ENCODE peak calls at places on chromosome 15, in five cellular contexts. B, L, W, A and D are unnamed samples.

GRCh38 chr15:59689626-59690236 is 611 bp upstream of the BNIP2 start:
- DNase-seq in L (peak; percentile 79), A (peak; percentile 84), B (peak; percentile 78), W (peak; percentile 39), D (peak; percentile 84)

GRCh38 chr15:59522988-59523461 is 85.0 kb downstream of the FAM81A start:
- DNase-seq in B (no peak), A (no peak), W (peak; percentile 22), L (no peak), D (peak; percentile 80)

GRCh38 chr15:39598186-39598850 is 17.4 kb downstream of the THBS1 start:
- DNase-seq in B (no peak), W (no peak), A (no peak), L (peak; percentile 67), D (no peak)

GRCh38 chr15:41205315-41205714 is 25.2 kb downstream of the EXD1 start:
- DNase-seq in L (peak; percentile 38), W (no peak), B (no peak), A (no peak), D (no peak)

GRCh38 chr15:61141497-61142125 is 87.5 kb downstream of the RORA start:
- DNase-seq in L (no peak), B (peak; percentile 35), W (no peak), A (no peak), D (no peak)

GRCh38 chr15:39153718-39154117 is 427.2 kb upstream of the THBS1 start:
- DNase-seq in A (no peak), W (no peak), L (no peak), B (no peak), D (no peak)

GRCh38 chr15:85027033-85027380 is 45.4 kb downstream of the PDE8A start:
- DNase-seq in A (no peak), W (no peak), L (no peak), B (no peak), D (no peak)

GRCh38 chr15:89632563-89633430 is 22.5 kb downstream of the KIF7 start:
- DNase-seq in B (no peak), A (no peak), L (no peak), W (no peak), D (no peak)

GRCh38 chr15:44813231-44813630 is 76.9 kb downstream of the TRIM69 start:
- DNase-seq in A (no peak), B (no peak), L (no peak), W (no peak), D (no peak)

GRCh38 chr15:53080484-53080883 is 290.3 kb upstream of the ONECUT1 start:
- DNase-seq in W (no peak), B (no peak), L (no peak), A (no peak), D (no peak)

GRCh38 chr15:62932436-62932835 is 110.1 kb upstream of the TPM1 start:
- DNase-seq in W (no peak), B (no peak), L (peak; percentile 93), A (no peak), D (no peak)

GRCh38 chr15:101455291-101455916 is 34.1 kb downstream of the PCSK6 start:
- DNase-seq in A (no peak), W (no peak), L (no peak), B (no peak), D (no peak)

GRCh38 chr15:23075927-23076326 is 36.6 kb upstream of the TUBGCP5 start:
- DNase-seq in W (no peak), L (no peak), A (no peak), B (no peak), D (no peak)

GRCh38 chr15:42157981-42158765 is 1.7 kb upstream of the PLA2G4F start:
- DNase-seq in A (no peak), W (no peak), B (no peak), L (peak; percentile 61), D (no peak)

GRCh38 chr15:35481992-35482391 is 64.0 kb downstream of the DPH6 start:
- DNase-seq in A (no peak), L (peak; percentile 68), W (no peak), B (peak; percentile 33), D (no peak)

GRCh38 chr15:25850154-25851111 is 12.7 kb downstream of the ATP10A start:
- DNase-seq in L (peak; percentile 85), A (peak; percentile 49), W (peak; percentile 56), B (peak; percentile 70), D (no peak)

GRCh38 chr15:64010719-64011118 is 35.6 kb downstream of the DAPK2 start:
- DNase-seq in A (peak; percentile 11), L (peak; percentile 80), W (peak; percentile 81), B (no peak), D (peak; percentile 68)

GRCh38 chr15:80275946-80276345 is 23.9 kb upstream of the CTXND1 start:
- DNase-seq in W (no peak), L (peak; percentile 31), B (no peak), A (no peak), D (no peak)

GRCh38 chr15:39025331-39025730 is 460.7 kb upstream of the RASGRP1 start:
- DNase-seq in B (no peak), A (no peak), L (no peak), W (no peak), D (no peak)

GRCh38 chr15:73573572-73573971 is 59.6 kb downstream of the NPTN start:
- DNase-seq in B (no peak), A (no peak), L (peak; percentile 98), W (no peak), D (no peak)

GRCh38 chr15:39118510-39118909 is 462.4 kb upstream of the THBS1 start:
- DNase-seq in B (no peak), A (no peak), L (peak; percentile 95), W (no peak), D (no peak)

GRCh38 chr15:44299997-44300396 is 11.5 kb downstream of the GOLM2 start:
- DNase-seq in L (no peak), W (no peak), A (no peak), B (no peak), D (no peak)

GRCh38 chr15:52146776-52147175 is 34.2 kb upstream of the BCL2L10 start:
- DNase-seq in L (no peak), B (no peak), A (no peak), W (no peak), D (no peak)

GRCh38 chr15:48472756-48473155 is 141.5 kb downstream of the DUT start:
- DNase-seq in W (no peak), B (no peak), A (no peak), L (peak; percentile 82), D (no peak)

GRCh38 chr15:49823987-49824538 is 203.2 kb downstream of the DTWD1 start:
- DNase-seq in A (no peak), B (no peak), W (no peak), L (no peak), D (no peak)

GRCh38 chr15:75237316-75237982 is 20.7 kb upstream of the GOLGA6C start:
- DNase-seq in W (no peak), A (no peak), B (no peak), L (no peak), D (no peak)

GRCh38 chr15:44726568-44727461 is 9.5 kb upstream of the TRIM69 start:
- DNase-seq in W (peak; percentile 72), A (peak; percentile 37), L (peak; percentile 93), B (peak; percentile 53), D (peak; percentile 82)

GRCh38 chr15:81092559-81092902 is 41.5 kb upstream of the CFAP161 start:
- DNase-seq in W (no peak), B (no peak), A (peak; percentile 28), L (no peak), D (no peak)

GRCh38 chr15:81001180-81002003 is 669 bp downstream of the TLNRD1 start:
- DNase-seq in A (peak; percentile 47), W (peak; percentile 14), B (peak; percentile 48), L (peak; percentile 64), D (peak; percentile 37)

GRCh38 chr15:62887113-62887570 is 155.4 kb upstream of the TPM1 start:
- DNase-seq in A (peak; percentile 35), W (no peak), L (peak; percentile 28), B (no peak), D (no peak)

GRCh38 chr15:95998935-95999334 is 331.6 kb upstream of the NR2F2 start:
- DNase-seq in L (no peak), B (no peak), A (no peak), W (no peak), D (no peak)

DNA sequence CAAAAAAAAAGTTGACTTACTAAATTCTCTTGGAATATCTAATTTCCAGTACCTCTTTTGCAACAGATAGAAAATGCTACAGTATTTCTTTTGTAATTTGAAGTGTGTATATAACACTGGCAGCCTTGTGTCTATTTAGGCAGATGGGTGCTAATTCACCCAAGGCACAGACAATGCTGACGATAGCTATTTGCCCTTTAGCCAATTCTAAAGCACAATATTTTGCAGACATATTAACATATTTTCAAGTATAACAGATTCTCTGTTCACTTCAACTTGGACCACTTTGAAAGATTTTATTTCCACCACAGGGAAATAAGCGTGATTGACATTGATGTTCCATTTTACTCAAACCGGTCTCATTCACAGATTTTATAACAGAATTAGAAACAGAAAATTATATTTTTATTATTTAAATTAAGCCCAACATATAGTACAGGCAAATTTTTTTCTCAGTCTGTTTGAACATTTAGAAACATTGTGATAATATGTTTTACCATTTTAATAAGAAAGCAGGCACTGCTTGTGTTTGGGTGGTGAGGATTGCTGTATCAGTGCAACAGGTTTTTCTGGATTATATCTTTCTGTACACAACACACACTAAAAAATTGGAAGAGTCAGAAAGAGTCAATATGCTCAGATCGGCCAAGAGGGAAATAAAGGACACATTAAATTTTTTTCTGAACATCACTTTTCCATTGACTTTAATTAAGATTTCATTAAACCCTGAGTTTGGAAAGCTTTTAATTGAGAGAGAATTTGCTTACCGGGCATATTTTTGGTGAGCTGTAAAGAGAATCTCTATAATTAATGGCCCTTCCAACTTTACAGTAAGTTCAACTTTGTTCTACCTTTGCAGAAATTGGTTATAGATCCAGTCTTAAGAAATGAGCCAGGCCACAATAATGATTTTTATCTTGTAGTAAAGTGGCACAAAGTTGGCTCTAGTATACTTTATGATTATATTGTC is 327.3 kb upstream of the NR2F2 start:
- DNase-seq in W (no peak), B (no peak), A (no peak), L (no peak), D (no peak)
- TF ChIP-seq CTCF in W (no peak), B (no peak), A (no peak), L (no peak), D (no peak)

GRCh38 chr15:55256281-55257013 is 33.2 kb downstream of the RAB27A start:
- DNase-seq in L (peak; percentile 15), B (no peak), W (no peak), A (no peak), D (no peak)
- TF ChIP-seq CTCF in L (no peak), B (no peak), W (no peak), A (no peak), D (no peak)

GRCh38 chr15:29632671-29633406 is 189.4 kb downstream of the TJP1 start:
- DNase-seq in A (no peak), B (no peak), L (no peak), W (no peak), D (no peak)
- TF ChIP-seq CTCF in A (no peak), B (no peak), L (no peak), W (no peak), D (no peak)

DNA sequence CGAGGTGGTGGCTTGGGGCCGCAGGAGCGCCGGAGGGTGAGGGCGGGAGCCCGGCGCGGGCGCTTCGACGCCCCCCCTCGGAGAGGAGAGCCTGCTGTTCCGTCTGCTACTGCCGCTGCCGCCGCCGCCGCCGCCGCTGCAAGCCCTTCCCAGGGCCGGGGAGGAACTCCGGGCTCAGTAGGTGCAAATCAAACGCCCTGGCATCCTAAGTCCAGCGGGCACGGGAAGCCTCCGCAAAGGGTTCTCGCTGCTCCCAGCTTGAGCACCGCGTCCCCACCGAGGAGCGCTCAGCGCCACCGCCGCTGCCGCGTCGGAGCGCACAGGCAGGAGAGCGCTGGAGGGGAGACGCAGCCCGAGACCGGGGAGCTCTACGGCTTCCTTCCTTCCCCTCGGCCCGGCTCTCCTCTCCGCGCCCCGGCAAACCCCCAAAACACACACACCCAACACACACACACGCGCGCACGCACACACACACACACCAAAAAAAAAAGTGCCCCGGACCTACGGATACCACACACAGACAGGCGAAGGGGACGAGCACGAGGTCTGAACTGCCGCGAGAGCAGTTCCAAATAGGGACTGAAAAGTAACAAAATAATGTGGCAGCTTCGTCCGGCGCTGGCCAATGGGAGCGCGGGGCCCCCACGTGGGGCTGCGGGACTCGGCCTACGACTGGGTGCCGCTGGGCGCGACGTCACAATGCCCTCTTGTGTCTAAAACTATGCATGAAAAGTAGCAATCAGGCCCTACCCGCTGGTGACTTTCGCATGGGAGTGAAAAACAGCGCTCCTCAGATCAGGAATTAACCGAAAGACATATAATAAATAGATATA is at the start of gene TLE3:
- DNase-seq in L (peak; percentile 99), B (peak; percentile 99), A (peak; percentile 98), W (peak; percentile 97), D (peak; percentile 94)
- TF ChIP-seq CTCF in L (peak; percentile 39), B (peak; percentile 31), A (peak; percentile 67), W (peak; percentile 61), D (peak; percentile 53)